ENCODE peak calls at places on chromosome 5, in nine cellular contexts. J, Z, K, N, B, G, X, Q and M are unnamed samples.

GRCh38 chr5:12320331-12320730 is 416.1 kb upstream of the CTNND2 start:
- DNase-seq in Z (no peak), G (no peak), K (no peak), Q (no peak), N (no peak), B (no peak), J (no peak), X (no peak), M (no peak)

GRCh38 chr5:10913846-10914245 is 152.8 kb upstream of the DAP start:
- DNase-seq in Z (no peak), B (no peak), N (no peak), G (no peak), K (peak), J (no peak), X (no peak), Q (peak), M (peak)

GRCh38 chr5:117454716-117455212 is 880.1 kb upstream of the SEMA6A start:
- DNase-seq in G (peak), B (peak), N (peak), Q (peak), J (peak), X (no peak), K (peak), Z (peak), M (peak)

GRCh38 chr5:61449756-61450155 is 117.7 kb downstream of the ZSWIM6 start:
- DNase-seq in B (no peak), G (no peak), K (peak), N (no peak), Z (no peak), X (no peak), J (peak), Q (no peak), M (peak)

GRCh38 chr5:10406636-10407035 is 35.0 kb upstream of the ROPN1L start:
- DNase-seq in B (no peak), X (no peak), K (no peak), G (no peak), Z (no peak), Q (no peak), J (no peak), N (no peak), M (peak)

GRCh38 chr5:95029569-95030366 is 255.1 kb downstream of the MCTP1 start:
- DNase-seq in G (no peak), X (no peak), J (no peak), B (no peak), K (no peak), N (no peak), Q (no peak), Z (no peak), M (no peak)

GRCh38 chr5:134138416-134139376 is 24.2 kb downstream of the TCF7 start:
- DNase-seq in J (no peak), Z (no peak), X (peak), G (no peak), N (peak), Q (peak), B (peak), K (peak), M (peak)

GRCh38 chr5:111532873-111533272 is 20.5 kb upstream of the STARD4 start:
- DNase-seq in K (no peak), J (no peak), Z (no peak), B (no peak), G (no peak), X (no peak), Q (no peak), N (no peak), M (no peak)

GRCh38 chr5:77679791-77680190 is 41.3 kb upstream of the OTP start:
- DNase-seq in G (no peak), Z (no peak), Q (no peak), N (no peak), B (no peak), X (no peak), J (no peak), K (no peak), M (peak)

DNA sequence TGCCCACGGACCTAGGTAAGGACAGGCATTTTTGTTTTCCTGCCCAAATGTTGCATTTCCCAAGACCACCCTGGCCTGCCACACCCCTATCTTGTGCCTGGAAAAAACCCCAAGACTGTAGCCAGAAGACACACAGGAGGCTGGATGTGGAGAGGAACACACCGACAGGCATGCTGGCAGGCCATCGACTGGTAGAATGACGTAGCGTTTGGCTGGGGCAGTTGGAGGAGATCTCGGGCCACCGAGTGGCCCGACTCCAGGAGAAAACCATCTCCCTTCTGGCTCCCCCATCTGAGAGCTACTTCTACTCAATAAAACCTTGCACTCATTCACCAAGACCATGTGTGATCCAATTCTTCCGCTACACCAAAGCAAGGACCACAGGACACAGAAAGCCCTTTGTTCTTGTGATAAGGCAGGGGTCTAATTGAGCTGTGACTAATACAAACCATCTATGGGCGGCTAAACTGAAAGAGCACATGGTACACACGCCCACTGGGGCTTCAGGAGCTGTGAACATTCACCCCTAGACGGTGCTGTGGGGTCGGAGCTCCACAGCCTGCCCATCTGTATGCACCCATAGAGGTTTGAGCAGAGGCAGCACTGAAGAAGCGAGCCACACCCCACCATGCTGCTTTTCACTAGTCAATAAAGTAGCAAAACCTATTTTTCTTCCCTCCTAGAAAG is 38.9 kb upstream of the N4BP3 start:
- DNase-seq in N (no peak), Z (no peak), J (no peak), Q (no peak), B (no peak), K (no peak), G (no peak), X (no peak), M (no peak)
- TF ChIP-seq CTCF in N (no peak), Z (no peak), J (no peak), Q (no peak), B (no peak), K (peak), G (no peak), X (no peak), M (peak)

GRCh38 chr5:139955616-139956283 is 87.3 kb downstream of the NRG2 start:
- DNase-seq in J (no peak), G (no peak), K (no peak), X (no peak), Q (no peak), Z (no peak), N (peak), B (no peak), M (no peak)
- TF ChIP-seq CTCF in J (no peak), G (no peak), K (no peak), X (no peak), Q (no peak), Z (no peak), N (no peak), B (no peak), M (no peak)

GRCh38 chr5:181167814-181168488 is 20.6 kb downstream of the OR2V2 start:
- DNase-seq in J (peak), B (no peak), N (peak), Q (no peak), X (no peak), G (no peak), K (peak), Z (no peak), M (no peak)
- TF ChIP-seq CTCF in J (no peak), B (peak), N (peak), Q (no peak), X (no peak), G (no peak), K (peak), Z (peak), M (peak)

DNA sequence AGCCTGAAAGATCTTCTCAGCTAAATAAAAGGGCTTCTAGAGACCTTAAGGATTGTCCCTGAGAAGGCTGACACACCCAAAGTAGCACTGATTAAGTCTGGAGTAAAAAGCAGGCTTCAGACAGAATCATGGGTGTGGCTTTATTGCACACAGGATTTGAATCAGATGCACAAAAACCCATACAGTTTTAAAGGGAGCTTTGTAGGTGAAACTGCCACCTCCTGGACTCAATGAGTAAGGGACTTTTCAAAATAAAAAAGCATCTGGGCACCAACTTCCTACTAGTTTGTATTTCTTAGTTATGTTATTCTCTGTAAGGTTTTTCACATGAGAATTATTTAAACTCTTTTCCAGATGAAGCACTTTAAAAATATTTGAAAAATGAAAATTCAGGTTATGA is 129.4 kb downstream of the EDIL3 start:
- DNase-seq in Q (no peak), K (peak), X (no peak), Z (no peak), G (no peak), J (no peak), N (no peak), B (no peak), M (peak)
- TF ChIP-seq CTCF in Q (no peak), K (peak), X (no peak), Z (peak), G (no peak), J (no peak), N (peak), B (no peak), M (peak)

GRCh38 chr5:177520906-177521513 is 4.2 kb upstream of the DDX41 start:
- DNase-seq in N (no peak), Q (no peak), Z (peak), J (no peak), K (no peak), X (no peak), B (no peak), G (no peak), M (no peak)
- TF ChIP-seq CTCF in N (peak), Q (no peak), Z (no peak), J (no peak), K (peak), X (no peak), B (no peak), G (no peak), M (peak)